ENCODE peak calls at places on chromosomes 6 and 20, in nine cellular contexts. One of them, this sample, is unnamed.

GRCh38 chr6:127266892-127267741 is 453 bp downstream of the RNF146 start:
- DNase-seq in fibroblast of pulmonary artery: peak; percentile 42
- DNase-seq in GM23338: peak; percentile 61
- DNase-seq in WERI-Rb-1: peak; percentile 60
- DNase-seq in NB4: peak; percentile 82
- DNase-seq in adrenal gland: peak; percentile 62
- DNase-seq in NT2/D1: peak; percentile 16
- DNase-seq in PC-3: peak; percentile 30
- DNase-seq in A549: peak; percentile 54
- DNase-seq in this sample: peak; percentile 90

GRCh38 chr6:90938116-90938515 is 351.2 kb upstream of the MAP3K7 start:
- DNase-seq in fibroblast of pulmonary artery: no peak
- DNase-seq in GM23338: no peak
- DNase-seq in WERI-Rb-1: no peak
- DNase-seq in NB4: no peak
- DNase-seq in adrenal gland: no peak
- DNase-seq in NT2/D1: no peak
- DNase-seq in PC-3: peak; percentile 5
- DNase-seq in A549: no peak
- DNase-seq in this sample: no peak

GRCh38 chr6:45617441-45617840 is 239.7 kb upstream of the SUPT3H start:
- DNase-seq in fibroblast of pulmonary artery: peak; percentile 11
- DNase-seq in GM23338: no peak
- DNase-seq in WERI-Rb-1: no peak
- DNase-seq in NB4: no peak
- DNase-seq in adrenal gland: no peak
- DNase-seq in NT2/D1: no peak
- DNase-seq in PC-3: peak; percentile 22
- DNase-seq in A549: no peak
- DNase-seq in this sample: peak; percentile 18

GRCh38 chr20:46709055-46709458 is 392 bp upstream of the SLC2A10 start:
- DNase-seq in fibroblast of pulmonary artery: no peak
- DNase-seq in GM23338: peak; percentile 40
- DNase-seq in WERI-Rb-1: no peak
- DNase-seq in NB4: no peak
- DNase-seq in adrenal gland: no peak
- DNase-seq in NT2/D1: no peak
- DNase-seq in PC-3: peak; percentile 14
- DNase-seq in A549: no peak
- DNase-seq in this sample: no peak

GRCh38 chr20:63854766-63855362 is 6.4 kb upstream of the ABHD16B start:
- DNase-seq in fibroblast of pulmonary artery: no peak
- DNase-seq in GM23338: no peak
- DNase-seq in WERI-Rb-1: peak; percentile 88
- DNase-seq in NB4: peak; percentile 18
- DNase-seq in adrenal gland: no peak
- DNase-seq in NT2/D1: no peak
- DNase-seq in PC-3: no peak
- DNase-seq in A549: no peak
- DNase-seq in this sample: peak; percentile 93

GRCh38 chr6:45483021-45483420 is 105.3 kb upstream of the SUPT3H start:
- DNase-seq in fibroblast of pulmonary artery: peak; percentile 68
- DNase-seq in GM23338: no peak
- DNase-seq in WERI-Rb-1: no peak
- DNase-seq in NB4: no peak
- DNase-seq in adrenal gland: peak; percentile 34
- DNase-seq in NT2/D1: no peak
- DNase-seq in PC-3: no peak
- DNase-seq in A549: no peak
- DNase-seq in this sample: no peak

GRCh38 chr6:142218441-142218840 is 71.4 kb downstream of the VTA1 start:
- DNase-seq in fibroblast of pulmonary artery: no peak
- DNase-seq in GM23338: no peak
- DNase-seq in WERI-Rb-1: no peak
- DNase-seq in NB4: no peak
- DNase-seq in adrenal gland: no peak
- DNase-seq in NT2/D1: no peak
- DNase-seq in PC-3: no peak
- DNase-seq in A549: no peak
- DNase-seq in this sample: no peak

GRCh38 chr6:36110863-36111262 is 19.4 kb upstream of the MAPK13 start:
- DNase-seq in fibroblast of pulmonary artery: no peak
- DNase-seq in GM23338: no peak
- DNase-seq in WERI-Rb-1: peak; percentile 19
- DNase-seq in NB4: no peak
- DNase-seq in adrenal gland: no peak
- DNase-seq in NT2/D1: no peak
- DNase-seq in PC-3: no peak
- DNase-seq in A549: no peak
- DNase-seq in this sample: no peak

GRCh38 chr20:18310592-18310991 is 22.3 kb downstream of the ZNF133 start:
- DNase-seq in fibroblast of pulmonary artery: no peak
- DNase-seq in GM23338: no peak
- DNase-seq in WERI-Rb-1: no peak
- DNase-seq in NB4: no peak
- DNase-seq in adrenal gland: no peak
- DNase-seq in NT2/D1: no peak
- DNase-seq in PC-3: no peak
- DNase-seq in A549: no peak
- DNase-seq in this sample: no peak

GRCh38 chr20:61161649-61162210 is 90.3 kb upstream of the CDH4 start:
- DNase-seq in fibroblast of pulmonary artery: no peak
- DNase-seq in GM23338: no peak
- DNase-seq in WERI-Rb-1: no peak
- DNase-seq in NB4: peak; percentile 11
- DNase-seq in adrenal gland: no peak
- DNase-seq in NT2/D1: no peak
- DNase-seq in PC-3: no peak
- DNase-seq in A549: no peak
- DNase-seq in this sample: no peak

GRCh38 chr6:164928366-164929154 is 380.8 kb downstream of the C6orf118 start:
- DNase-seq in fibroblast of pulmonary artery: no peak
- DNase-seq in GM23338: no peak
- DNase-seq in WERI-Rb-1: peak; percentile 44
- DNase-seq in NB4: no peak
- DNase-seq in adrenal gland: no peak
- DNase-seq in NT2/D1: no peak
- DNase-seq in PC-3: no peak
- DNase-seq in A549: no peak
- DNase-seq in this sample: no peak

GRCh38 chr6:84074988-84075781 is 41.6 kb downstream of the MRAP2 start:
- DNase-seq in fibroblast of pulmonary artery: peak; percentile 56
- DNase-seq in GM23338: peak; percentile 78
- DNase-seq in WERI-Rb-1: peak; percentile 46
- DNase-seq in NB4: no peak
- DNase-seq in adrenal gland: no peak
- DNase-seq in NT2/D1: no peak
- DNase-seq in PC-3: peak; percentile 31
- DNase-seq in A549: peak; percentile 1
- DNase-seq in this sample: no peak

GRCh38 chr20:23143986-23144695 is 58.0 kb upstream of the CD93 start:
- DNase-seq in fibroblast of pulmonary artery: no peak
- DNase-seq in GM23338: no peak
- DNase-seq in WERI-Rb-1: no peak
- DNase-seq in NB4: no peak
- DNase-seq in adrenal gland: no peak
- DNase-seq in NT2/D1: no peak
- DNase-seq in PC-3: peak; percentile 74
- DNase-seq in A549: no peak
- DNase-seq in this sample: no peak

GRCh38 chr6:151389640-151390275 is 1.6 kb downstream of the ZBTB2 start:
- DNase-seq in fibroblast of pulmonary artery: peak; percentile 77
- DNase-seq in GM23338: peak; percentile 58
- DNase-seq in WERI-Rb-1: peak; percentile 35
- DNase-seq in NB4: peak; percentile 82
- DNase-seq in adrenal gland: peak; percentile 71
- DNase-seq in NT2/D1: no peak
- DNase-seq in PC-3: peak; percentile 58
- DNase-seq in A549: no peak
- DNase-seq in this sample: peak; percentile 87

GRCh38 chr6:121652726-121653623 is 217.5 kb downstream of the GJA1 start:
- DNase-seq in fibroblast of pulmonary artery: peak; percentile 91
- DNase-seq in GM23338: no peak
- DNase-seq in WERI-Rb-1: no peak
- DNase-seq in NB4: peak; percentile 91
- DNase-seq in adrenal gland: peak; percentile 68
- DNase-seq in NT2/D1: no peak
- DNase-seq in PC-3: peak; percentile 69
- DNase-seq in A549: peak; percentile 47
- DNase-seq in this sample: peak; percentile 51

GRCh38 chr6:52020961-52021570 is 66.3 kb downstream of the PKHD1 start:
- DNase-seq in fibroblast of pulmonary artery: peak; percentile 52
- DNase-seq in GM23338: peak; percentile 53
- DNase-seq in WERI-Rb-1: no peak
- DNase-seq in NB4: peak; percentile 34
- DNase-seq in adrenal gland: no peak
- DNase-seq in NT2/D1: no peak
- DNase-seq in PC-3: peak; percentile 64
- DNase-seq in A549: peak; percentile 10
- DNase-seq in this sample: peak; percentile 32

GRCh38 chr20:20051767-20052073 is 546 bp downstream of the CRNKL1 start:
- DNase-seq in fibroblast of pulmonary artery: no peak
- DNase-seq in GM23338: no peak
- DNase-seq in WERI-Rb-1: no peak
- DNase-seq in NB4: no peak
- DNase-seq in adrenal gland: no peak
- DNase-seq in NT2/D1: no peak
- DNase-seq in PC-3: no peak
- DNase-seq in A549: no peak
- DNase-seq in this sample: peak; percentile 35

GRCh38 chr20:51979226-51979625 is 176.9 kb upstream of the SALL4 start:
- DNase-seq in fibroblast of pulmonary artery: no peak
- DNase-seq in GM23338: no peak
- DNase-seq in WERI-Rb-1: no peak
- DNase-seq in NB4: no peak
- DNase-seq in adrenal gland: no peak
- DNase-seq in NT2/D1: no peak
- DNase-seq in PC-3: no peak
- DNase-seq in A549: no peak
- DNase-seq in this sample: no peak

GRCh38 chr6:88869263-88870023 is 94.0 kb downstream of the RNGTT start:
- DNase-seq in fibroblast of pulmonary artery: no peak
- DNase-seq in GM23338: no peak
- DNase-seq in WERI-Rb-1: no peak
- DNase-seq in NB4: no peak
- DNase-seq in adrenal gland: no peak
- DNase-seq in NT2/D1: no peak
- DNase-seq in PC-3: peak; percentile 57
- DNase-seq in A549: no peak
- DNase-seq in this sample: no peak

GRCh38 chr6:10510592-10511367 is 10.4 kb upstream of the GCNT2 start:
- DNase-seq in fibroblast of pulmonary artery: peak; percentile 25
- DNase-seq in GM23338: peak; percentile 82
- DNase-seq in WERI-Rb-1: peak; percentile 91
- DNase-seq in NB4: peak; percentile 83
- DNase-seq in adrenal gland: peak; percentile 52
- DNase-seq in NT2/D1: peak; percentile 52
- DNase-seq in PC-3: peak; percentile 77
- DNase-seq in A549: peak; percentile 63
- DNase-seq in this sample: no peak

GRCh38 chr20:9615766-9616454 is 101.5 kb downstream of the LAMP5 start:
- DNase-seq in fibroblast of pulmonary artery: no peak
- DNase-seq in GM23338: no peak
- DNase-seq in WERI-Rb-1: no peak
- DNase-seq in NB4: peak; percentile 25
- DNase-seq in adrenal gland: no peak
- DNase-seq in NT2/D1: no peak
- DNase-seq in PC-3: no peak
- DNase-seq in A549: no peak
- DNase-seq in this sample: no peak
- H3K4me3 ChIP-seq in fibroblast of pulmonary artery: no peak overlapping the region
- H3K4me3 ChIP-seq in GM23338: no peak overlapping the region
- H3K4me3 ChIP-seq in WERI-Rb-1: no peak overlapping the region
- H3K4me3 ChIP-seq in NB4: no peak overlapping the region
- H3K4me3 ChIP-seq in adrenal gland: no peak overlapping the region
- H3K4me3 ChIP-seq in NT2/D1: no peak overlapping the region
- H3K4me3 ChIP-seq in PC-3: no peak overlapping the region
- H3K4me3 ChIP-seq in A549: no peak overlapping the region
- H3K4me3 ChIP-seq in this sample: no peak overlapping the region

GRCh38 chr6:110545081-110545872 is 68.9 kb upstream of the SLC22A16 start:
- DNase-seq in fibroblast of pulmonary artery: no peak
- DNase-seq in GM23338: no peak
- DNase-seq in WERI-Rb-1: no peak
- DNase-seq in NB4: no peak
- DNase-seq in adrenal gland: no peak
- DNase-seq in NT2/D1: no peak
- DNase-seq in PC-3: peak; percentile 53
- DNase-seq in A549: no peak
- DNase-seq in this sample: no peak
- H3K4me3 ChIP-seq in fibroblast of pulmonary artery: no peak overlapping the region
- H3K4me3 ChIP-seq in GM23338: no peak overlapping the region
- H3K4me3 ChIP-seq in WERI-Rb-1: no peak overlapping the region
- H3K4me3 ChIP-seq in NB4: no peak overlapping the region
- H3K4me3 ChIP-seq in adrenal gland: no peak overlapping the region
- H3K4me3 ChIP-seq in NT2/D1: no peak overlapping the region
- H3K4me3 ChIP-seq in PC-3: no peak overlapping the region
- H3K4me3 ChIP-seq in A549: no peak overlapping the region
- H3K4me3 ChIP-seq in this sample: no peak overlapping the region

GRCh38 chr6:50821431-50822077 is 2.9 kb downstream of the TFAP2B start:
- DNase-seq in fibroblast of pulmonary artery: no peak
- DNase-seq in GM23338: no peak
- DNase-seq in WERI-Rb-1: no peak
- DNase-seq in NB4: no peak
- DNase-seq in adrenal gland: no peak
- DNase-seq in NT2/D1: no peak
- DNase-seq in PC-3: no peak
- DNase-seq in A549: no peak
- DNase-seq in this sample: no peak
- H3K4me3 ChIP-seq in fibroblast of pulmonary artery: no peak overlapping the region
- H3K4me3 ChIP-seq in GM23338: peak overlapping the region; percentile 46
- H3K4me3 ChIP-seq in WERI-Rb-1: no peak overlapping the region
- H3K4me3 ChIP-seq in NB4: no peak overlapping the region
- H3K4me3 ChIP-seq in adrenal gland: no peak overlapping the region
- H3K4me3 ChIP-seq in NT2/D1: no peak overlapping the region
- H3K4me3 ChIP-seq in PC-3: no peak overlapping the region
- H3K4me3 ChIP-seq in A549: no peak overlapping the region
- H3K4me3 ChIP-seq in this sample: no peak overlapping the region

DNA sequence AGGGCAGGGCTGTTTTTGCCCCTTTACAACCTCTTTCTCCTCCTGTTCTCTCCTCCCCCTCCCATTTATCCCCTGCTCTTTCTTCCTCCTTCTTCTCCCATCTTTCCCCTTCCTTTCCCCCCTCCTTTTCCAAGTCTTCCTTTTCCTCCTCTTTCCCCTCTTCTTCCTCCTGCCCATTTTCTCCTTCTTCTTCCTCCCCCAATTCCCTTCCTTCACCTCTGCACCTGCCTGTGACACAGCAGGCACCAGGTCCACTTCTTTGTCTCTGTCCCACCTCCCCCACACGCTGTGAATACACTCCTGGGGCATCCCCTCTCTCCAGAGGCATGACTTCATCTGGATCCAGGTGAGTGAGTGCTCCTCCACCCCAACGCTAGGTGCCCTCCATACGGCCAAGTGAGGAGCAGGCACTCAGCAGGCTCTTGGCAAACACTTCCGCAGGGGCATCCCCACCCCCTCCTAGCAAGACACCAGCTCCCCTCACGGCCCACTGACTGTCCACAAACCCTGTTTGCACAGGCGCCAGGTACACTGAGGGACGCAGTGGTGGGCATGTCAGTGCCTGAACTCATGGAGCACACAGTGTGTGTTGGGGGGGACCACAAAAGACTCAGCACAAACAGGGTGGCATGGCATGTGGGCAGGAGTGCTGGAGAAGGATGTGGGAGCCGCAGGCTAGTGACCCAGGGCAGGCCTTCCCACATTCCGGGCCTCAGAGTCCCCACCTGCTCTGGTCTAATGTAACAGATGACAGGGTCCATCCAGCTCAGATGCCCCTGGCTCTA is 10.7 kb upstream of the TLDC2 start:
- DNase-seq in fibroblast of pulmonary artery: no peak
- DNase-seq in GM23338: peak; percentile 63
- DNase-seq in WERI-Rb-1: no peak
- DNase-seq in NB4: no peak
- DNase-seq in adrenal gland: no peak
- DNase-seq in NT2/D1: no peak
- DNase-seq in PC-3: no peak
- DNase-seq in A549: no peak
- DNase-seq in this sample: peak; percentile 76
- H3K4me3 ChIP-seq in fibroblast of pulmonary artery: no peak overlapping the region
- H3K4me3 ChIP-seq in GM23338: peak overlapping the region; percentile 65
- H3K4me3 ChIP-seq in WERI-Rb-1: no peak overlapping the region
- H3K4me3 ChIP-seq in NB4: no peak overlapping the region
- H3K4me3 ChIP-seq in adrenal gland: no peak overlapping the region
- H3K4me3 ChIP-seq in NT2/D1: no peak overlapping the region
- H3K4me3 ChIP-seq in PC-3: no peak overlapping the region
- H3K4me3 ChIP-seq in A549: peak overlapping the region; percentile 85
- H3K4me3 ChIP-seq in this sample: no peak overlapping the region

This sample was measured in osteoblast.